ENCODE peak calls at places on chromosomes 16 and 17, in five cellular contexts. H, B, O, Y and V are unnamed samples.

GRCh38 chr17:38397227-38397626 is 31.0 kb upstream of the ARHGAP23 start:
- ATAC-seq in B (no peak), O (no peak), H (no peak), Y (no peak), V (no peak)

GRCh38 chr16:55248494-55248893 is 75.5 kb upstream of the IRX6 start:
- ATAC-seq in B (peak; percentile 45), Y (no peak), O (no peak), H (no peak), V (no peak)

GRCh38 chr16:1244881-1245280 is 4.4 kb downstream of the TPSAB1 start:
- ATAC-seq in B (no peak), Y (peak; percentile 13), H (no peak), O (no peak), V (no peak)

GRCh38 chr17:4389079-4389478 is 22.6 kb upstream of the UBE2G1 start:
- ATAC-seq in H (no peak), Y (peak; percentile 67), B (no peak), O (peak; percentile 68), V (peak; percentile 60)

GRCh38 chr16:49269231-49269630 is 12.4 kb downstream of the CBLN1 start:
- ATAC-seq in H (no peak), O (no peak), Y (no peak), B (no peak), V (no peak)

GRCh38 chr17:81868674-81869220 is 2.4 kb downstream of the ARHGDIA start:
- ATAC-seq in O (peak; percentile 13), Y (no peak), B (no peak), H (no peak), V (peak; percentile 1)

GRCh38 chr16:4059969-4060368 is 56.3 kb downstream of the ADCY9 start:
- ATAC-seq in B (no peak), H (peak; percentile 28), O (no peak), Y (peak; percentile 12), V (peak; percentile 52)

GRCh38 chr16:1069154-1069553 is 3.4 kb upstream of the SSTR5 start:
- ATAC-seq in H (no peak), O (peak; percentile 18), B (no peak), Y (no peak), V (no peak)

GRCh38 chr17:68908045-68908444 is 47.1 kb downstream of the ABCA8 start:
- ATAC-seq in B (no peak), Y (no peak), H (no peak), O (peak; percentile 94), V (peak; percentile 31)

GRCh38 chr17:51165680-51166197 is 472 bp upstream of the NME2 start:
- ATAC-seq in B (peak; percentile 32), Y (peak; percentile 13), H (peak; percentile 22), O (peak; percentile 55), V (peak; percentile 41)

GRCh38 chr17:56976941-56977570 is 875 bp upstream of the SCPEP1 start:
- ATAC-seq in H (no peak), B (no peak), O (peak; percentile 58), Y (no peak), V (no peak)

GRCh38 chr17:73956595-73957465 is 246.6 kb upstream of the RPL38 start:
- ATAC-seq in B (no peak), Y (no peak), H (no peak), O (peak; percentile 90), V (peak; percentile 80)

GRCh38 chr17:38591759-38592241 is 14.0 kb downstream of the SRCIN1 start:
- ATAC-seq in H (peak; percentile 50), Y (peak; percentile 74), B (peak; percentile 48), O (no peak), V (peak; percentile 32)

GRCh38 chr17:37717627-37718382 is 27.1 kb downstream of the HNF1B start:
- ATAC-seq in B (no peak), Y (peak; percentile 83), H (no peak), O (no peak), V (no peak)

GRCh38 chr16:86424413-86424812 is 85.9 kb upstream of the FOXF1 start:
- ATAC-seq in B (no peak), O (no peak), H (no peak), Y (no peak), V (no peak)

GRCh38 chr16:57071840-57072541 is 20.4 kb upstream of the CPNE2 start:
- ATAC-seq in O (no peak), Y (no peak), B (peak; percentile 13), H (no peak), V (peak; percentile 77)

GRCh38 chr16:47026947-47027346 is 53.5 kb upstream of the DNAJA2 start:
- ATAC-seq in Y (no peak), B (no peak), O (no peak), H (no peak), V (no peak)

GRCh38 chr17:37848690-37849616 is 75.3 kb upstream of the TBC1D3K start:
- ATAC-seq in H (peak; percentile 54), B (peak; percentile 87), O (no peak), Y (peak; percentile 28), V (peak; percentile 62)

GRCh38 chr17:74125160-74125559 is 78.3 kb upstream of the RPL38 start:
- ATAC-seq in H (no peak), O (no peak), Y (no peak), B (no peak), V (no peak)

GRCh38 chr16:67445913-67446907 is 15.3 kb downstream of the HSD11B2 start:
- ATAC-seq in Y (no peak), O (peak; percentile 88), H (no peak), B (no peak), V (no peak)

GRCh38 chr17:55783684-55784245 is 32.9 kb downstream of the PCTP start:
- ATAC-seq in O (no peak), Y (peak; percentile 75), B (no peak), H (no peak), V (peak; percentile 35)

GRCh38 chr16:46916980-46917379 is 32.8 kb downstream of the GPT2 start:
- ATAC-seq in H (no peak), B (no peak), O (peak; percentile 23), Y (no peak), V (no peak)

GRCh38 chr17:73785466-73785865 is 141.2 kb upstream of the SDK2 start:
- ATAC-seq in O (no peak), B (no peak), H (no peak), Y (no peak), V (no peak)

GRCh38 chr16:83113317-83113716 is 486.5 kb downstream of the CDH13 start:
- ATAC-seq in H (no peak), O (peak; percentile 83), B (no peak), Y (no peak), V (peak; percentile 36)

GRCh38 chr17:12734852-12735430 is 54.4 kb upstream of the ARHGAP44 start:
- ATAC-seq in B (no peak), Y (no peak), O (no peak), H (no peak), V (no peak)

GRCh38 chr17:7582401-7583252 is 1.0 kb upstream of the MPDU1 start:
- ATAC-seq in O (no peak), Y (no peak), H (no peak), B (no peak), V (no peak)

GRCh38 chr17:51035436-51035835 is 85.2 kb downstream of the SPAG9 start:
- ATAC-seq in B (no peak), Y (peak; percentile 40), O (no peak), H (no peak), V (no peak)

GRCh38 chr17:48215583-48216139 is 108.1 kb downstream of the SNX11 start:
- ATAC-seq in Y (peak; percentile 67), H (no peak), O (peak; percentile 82), B (no peak), V (no peak)

GRCh38 chr16:14419817-14420216 is 210.2 kb downstream of the PARN start:
- ATAC-seq in B (no peak), Y (no peak), H (no peak), O (no peak), V (no peak)

GRCh38 chr16:84663433-84664101 is 15.3 kb downstream of the KLHL36 start:
- ATAC-seq in O (no peak), H (no peak), B (no peak), Y (no peak), V (no peak)

GRCh38 chr16:3625911-3626732 is 14.7 kb upstream of the SLX4 start:
- ATAC-seq in H (peak; percentile 88), B (peak; percentile 91), O (peak; percentile 30), Y (peak; percentile 52), V (no peak)

GRCh38 chr16:3013491-3013951 is 798 bp downstream of the CLDN9 start:
- ATAC-seq in H (no peak), B (no peak), Y (no peak), O (peak; percentile 52), V (no peak)

GRCh38 chr16:72848759-72849664 is 198.9 kb downstream of the ZFHX3 start:
- ATAC-seq in Y (peak; percentile 84), B (no peak), O (no peak), H (no peak), V (peak; percentile 67)

GRCh38 chr16:15498427-15499175 is 64.2 kb downstream of the BMERB1 start:
- ATAC-seq in B (no peak), Y (no peak), H (no peak), O (no peak), V (no peak)

GRCh38 chr16:88864099-88864498 is 2.4 kb downstream of the PABPN1L start:
- ATAC-seq in Y (no peak), H (no peak), O (no peak), B (no peak), V (no peak)

GRCh38 chr17:28749516-28750177 is 5.8 kb downstream of the TRAF4 start:
- ATAC-seq in Y (no peak), B (no peak), O (peak; percentile 1), H (no peak), V (no peak)

GRCh38 chr16:70481929-70482536 is 27.6 kb downstream of the FCSK start:
- ATAC-seq in Y (no peak), O (peak; percentile 16), B (no peak), H (no peak), V (no peak)